ENCODE peak calls at places on chromosomes 16 and 17, in seven cellular contexts. One of them, this sample, is unnamed.
A peak's percentile ranks its signal among the peaks of the same experiment; 100 is the strongest.

GRCh38 chr17:67208232-67208631 is 36.8 kb downstream of the HELZ start:
- DNase-seq in nucleus accumbens: no peak
- DNase-seq in CD8-positive, alpha-beta T cell: no peak
- DNase-seq in activated CD4-positive, CD25-positive, alpha-beta regulatory T cell treated with anti-CD3 and anti-CD28 coated beads, Interleukin-2, amount 50 U/mL, for 16 hours: no peak
- DNase-seq in A549: no peak
- DNase-seq in activated CD4-positive, alpha-beta T cell treated with anti-CD3 and anti-CD28 coated beads, Interleukin-2, amount 50 U/mL, for 48 hours: no peak
- DNase-seq in iris pigment epithelial cell: no peak
- DNase-seq in this sample: no peak

GRCh38 chr17:31467502-31468256 is 76.2 kb downstream of the RAB11FIP4 start:
- DNase-seq in nucleus accumbens: peak; percentile 68
- DNase-seq in CD8-positive, alpha-beta T cell: no peak
- DNase-seq in activated CD4-positive, CD25-positive, alpha-beta regulatory T cell treated with anti-CD3 and anti-CD28 coated beads, Interleukin-2, amount 50 U/mL, for 16 hours: no peak
- DNase-seq in A549: no peak
- DNase-seq in activated CD4-positive, alpha-beta T cell treated with anti-CD3 and anti-CD28 coated beads, Interleukin-2, amount 50 U/mL, for 48 hours: no peak
- DNase-seq in iris pigment epithelial cell: no peak
- DNase-seq in this sample: no peak

GRCh38 chr16:58098207-58099096 is 30.7 kb downstream of the CFAP20 start:
- DNase-seq in nucleus accumbens: no peak
- DNase-seq in CD8-positive, alpha-beta T cell: no peak
- DNase-seq in activated CD4-positive, CD25-positive, alpha-beta regulatory T cell treated with anti-CD3 and anti-CD28 coated beads, Interleukin-2, amount 50 U/mL, for 16 hours: no peak
- DNase-seq in A549: no peak
- DNase-seq in activated CD4-positive, alpha-beta T cell treated with anti-CD3 and anti-CD28 coated beads, Interleukin-2, amount 50 U/mL, for 48 hours: no peak
- DNase-seq in iris pigment epithelial cell: peak; percentile 50
- DNase-seq in this sample: no peak

GRCh38 chr17:38703742-38704644 is 1.1 kb upstream of the MLLT6 start:
- DNase-seq in nucleus accumbens: no peak
- DNase-seq in CD8-positive, alpha-beta T cell: peak; percentile 68
- DNase-seq in activated CD4-positive, CD25-positive, alpha-beta regulatory T cell treated with anti-CD3 and anti-CD28 coated beads, Interleukin-2, amount 50 U/mL, for 16 hours: peak; percentile 68
- DNase-seq in A549: no peak
- DNase-seq in activated CD4-positive, alpha-beta T cell treated with anti-CD3 and anti-CD28 coated beads, Interleukin-2, amount 50 U/mL, for 48 hours: peak; percentile 94
- DNase-seq in iris pigment epithelial cell: no peak
- DNase-seq in this sample: peak; percentile 88

GRCh38 chr17:12756786-12757185 is 32.5 kb upstream of the ARHGAP44 start:
- DNase-seq in nucleus accumbens: no peak
- DNase-seq in CD8-positive, alpha-beta T cell: no peak
- DNase-seq in activated CD4-positive, CD25-positive, alpha-beta regulatory T cell treated with anti-CD3 and anti-CD28 coated beads, Interleukin-2, amount 50 U/mL, for 16 hours: no peak
- DNase-seq in A549: no peak
- DNase-seq in activated CD4-positive, alpha-beta T cell treated with anti-CD3 and anti-CD28 coated beads, Interleukin-2, amount 50 U/mL, for 48 hours: no peak
- DNase-seq in iris pigment epithelial cell: no peak
- DNase-seq in this sample: no peak

GRCh38 chr17:40862985-40863733 is 3.9 kb downstream of the KRT12 start:
- DNase-seq in nucleus accumbens: no peak
- DNase-seq in CD8-positive, alpha-beta T cell: no peak
- DNase-seq in activated CD4-positive, CD25-positive, alpha-beta regulatory T cell treated with anti-CD3 and anti-CD28 coated beads, Interleukin-2, amount 50 U/mL, for 16 hours: no peak
- DNase-seq in A549: no peak
- DNase-seq in activated CD4-positive, alpha-beta T cell treated with anti-CD3 and anti-CD28 coated beads, Interleukin-2, amount 50 U/mL, for 48 hours: peak; percentile 16
- DNase-seq in iris pigment epithelial cell: no peak
- DNase-seq in this sample: no peak

GRCh38 chr17:82647593-82648164 is 565 bp downstream of the WDR45B start:
- DNase-seq in nucleus accumbens: no peak
- DNase-seq in CD8-positive, alpha-beta T cell: peak; percentile 43
- DNase-seq in activated CD4-positive, CD25-positive, alpha-beta regulatory T cell treated with anti-CD3 and anti-CD28 coated beads, Interleukin-2, amount 50 U/mL, for 16 hours: no peak
- DNase-seq in A549: peak; percentile 56
- DNase-seq in activated CD4-positive, alpha-beta T cell treated with anti-CD3 and anti-CD28 coated beads, Interleukin-2, amount 50 U/mL, for 48 hours: peak; percentile 64
- DNase-seq in iris pigment epithelial cell: no peak
- DNase-seq in this sample: peak; percentile 81

GRCh38 chr16:68061396-68061795 is 23.8 kb upstream of the NFATC3 start:
- DNase-seq in nucleus accumbens: no peak
- DNase-seq in CD8-positive, alpha-beta T cell: no peak
- DNase-seq in activated CD4-positive, CD25-positive, alpha-beta regulatory T cell treated with anti-CD3 and anti-CD28 coated beads, Interleukin-2, amount 50 U/mL, for 16 hours: no peak
- DNase-seq in A549: no peak
- DNase-seq in activated CD4-positive, alpha-beta T cell treated with anti-CD3 and anti-CD28 coated beads, Interleukin-2, amount 50 U/mL, for 48 hours: no peak
- DNase-seq in iris pigment epithelial cell: no peak
- DNase-seq in this sample: no peak

GRCh38 chr16:4944333-4945281 is 7.7 kb upstream of the PPL start:
- DNase-seq in nucleus accumbens: no peak
- DNase-seq in CD8-positive, alpha-beta T cell: no peak
- DNase-seq in activated CD4-positive, CD25-positive, alpha-beta regulatory T cell treated with anti-CD3 and anti-CD28 coated beads, Interleukin-2, amount 50 U/mL, for 16 hours: no peak
- DNase-seq in A549: peak; percentile 89
- DNase-seq in activated CD4-positive, alpha-beta T cell treated with anti-CD3 and anti-CD28 coated beads, Interleukin-2, amount 50 U/mL, for 48 hours: no peak
- DNase-seq in iris pigment epithelial cell: peak; percentile 94
- DNase-seq in this sample: peak; percentile 59

GRCh38 chr16:16014329-16015224 is 65.2 kb downstream of the ABCC1 start:
- DNase-seq in nucleus accumbens: no peak
- DNase-seq in CD8-positive, alpha-beta T cell: no peak
- DNase-seq in activated CD4-positive, CD25-positive, alpha-beta regulatory T cell treated with anti-CD3 and anti-CD28 coated beads, Interleukin-2, amount 50 U/mL, for 16 hours: no peak
- DNase-seq in A549: peak; percentile 87
- DNase-seq in activated CD4-positive, alpha-beta T cell treated with anti-CD3 and anti-CD28 coated beads, Interleukin-2, amount 50 U/mL, for 48 hours: no peak
- DNase-seq in iris pigment epithelial cell: peak; percentile 38
- DNase-seq in this sample: no peak

GRCh38 chr16:1917665-1918111 is 527 bp downstream of the HS3ST6 start:
- DNase-seq in nucleus accumbens: no peak
- DNase-seq in CD8-positive, alpha-beta T cell: no peak
- DNase-seq in activated CD4-positive, CD25-positive, alpha-beta regulatory T cell treated with anti-CD3 and anti-CD28 coated beads, Interleukin-2, amount 50 U/mL, for 16 hours: no peak
- DNase-seq in A549: no peak
- DNase-seq in activated CD4-positive, alpha-beta T cell treated with anti-CD3 and anti-CD28 coated beads, Interleukin-2, amount 50 U/mL, for 48 hours: no peak
- DNase-seq in iris pigment epithelial cell: no peak
- DNase-seq in this sample: no peak

GRCh38 chr16:66442502-66443268 is 15.6 kb downstream of the BEAN1 start:
- DNase-seq in nucleus accumbens: no peak
- DNase-seq in CD8-positive, alpha-beta T cell: no peak
- DNase-seq in activated CD4-positive, CD25-positive, alpha-beta regulatory T cell treated with anti-CD3 and anti-CD28 coated beads, Interleukin-2, amount 50 U/mL, for 16 hours: no peak
- DNase-seq in A549: no peak
- DNase-seq in activated CD4-positive, alpha-beta T cell treated with anti-CD3 and anti-CD28 coated beads, Interleukin-2, amount 50 U/mL, for 48 hours: no peak
- DNase-seq in iris pigment epithelial cell: no peak
- DNase-seq in this sample: no peak

GRCh38 chr16:88020513-88020885 is 69.3 kb downstream of the BANP start:
- DNase-seq in nucleus accumbens: no peak
- DNase-seq in CD8-positive, alpha-beta T cell: no peak
- DNase-seq in activated CD4-positive, CD25-positive, alpha-beta regulatory T cell treated with anti-CD3 and anti-CD28 coated beads, Interleukin-2, amount 50 U/mL, for 16 hours: no peak
- DNase-seq in A549: no peak
- DNase-seq in activated CD4-positive, alpha-beta T cell treated with anti-CD3 and anti-CD28 coated beads, Interleukin-2, amount 50 U/mL, for 48 hours: no peak
- DNase-seq in iris pigment epithelial cell: no peak
- DNase-seq in this sample: no peak

GRCh38 chr17:63445571-63446217 is 412 bp downstream of the CYB561 start:
- DNase-seq in nucleus accumbens: no peak
- DNase-seq in CD8-positive, alpha-beta T cell: peak; percentile 64
- DNase-seq in activated CD4-positive, CD25-positive, alpha-beta regulatory T cell treated with anti-CD3 and anti-CD28 coated beads, Interleukin-2, amount 50 U/mL, for 16 hours: no peak
- DNase-seq in A549: peak; percentile 92
- DNase-seq in activated CD4-positive, alpha-beta T cell treated with anti-CD3 and anti-CD28 coated beads, Interleukin-2, amount 50 U/mL, for 48 hours: peak; percentile 42
- DNase-seq in iris pigment epithelial cell: peak; percentile 44
- DNase-seq in this sample: no peak

GRCh38 chr16:86355951-86356350 is 154.4 kb upstream of the FOXF1 start:
- DNase-seq in nucleus accumbens: no peak
- DNase-seq in CD8-positive, alpha-beta T cell: no peak
- DNase-seq in activated CD4-positive, CD25-positive, alpha-beta regulatory T cell treated with anti-CD3 and anti-CD28 coated beads, Interleukin-2, amount 50 U/mL, for 16 hours: no peak
- DNase-seq in A549: no peak
- DNase-seq in activated CD4-positive, alpha-beta T cell treated with anti-CD3 and anti-CD28 coated beads, Interleukin-2, amount 50 U/mL, for 48 hours: no peak
- DNase-seq in iris pigment epithelial cell: no peak
- DNase-seq in this sample: no peak

GRCh38 chr17:53571342-53571741 is 251.4 kb upstream of the KIF2B start:
- DNase-seq in nucleus accumbens: no peak
- DNase-seq in CD8-positive, alpha-beta T cell: no peak
- DNase-seq in activated CD4-positive, CD25-positive, alpha-beta regulatory T cell treated with anti-CD3 and anti-CD28 coated beads, Interleukin-2, amount 50 U/mL, for 16 hours: no peak
- DNase-seq in A549: no peak
- DNase-seq in activated CD4-positive, alpha-beta T cell treated with anti-CD3 and anti-CD28 coated beads, Interleukin-2, amount 50 U/mL, for 48 hours: no peak
- DNase-seq in iris pigment epithelial cell: peak; percentile 2
- DNase-seq in this sample: no peak

GRCh38 chr17:19716108-19717030 is at the start of gene SLC47A2:
- DNase-seq in nucleus accumbens: no peak
- DNase-seq in CD8-positive, alpha-beta T cell: no peak
- DNase-seq in activated CD4-positive, CD25-positive, alpha-beta regulatory T cell treated with anti-CD3 and anti-CD28 coated beads, Interleukin-2, amount 50 U/mL, for 16 hours: no peak
- DNase-seq in A549: no peak
- DNase-seq in activated CD4-positive, alpha-beta T cell treated with anti-CD3 and anti-CD28 coated beads, Interleukin-2, amount 50 U/mL, for 48 hours: no peak
- DNase-seq in iris pigment epithelial cell: no peak
- DNase-seq in this sample: no peak

GRCh38 chr16:84885024-84885910 is 65.5 kb downstream of the CRISPLD2 start:
- DNase-seq in nucleus accumbens: peak; percentile 57
- DNase-seq in CD8-positive, alpha-beta T cell: no peak
- DNase-seq in activated CD4-positive, CD25-positive, alpha-beta regulatory T cell treated with anti-CD3 and anti-CD28 coated beads, Interleukin-2, amount 50 U/mL, for 16 hours: no peak
- DNase-seq in A549: no peak
- DNase-seq in activated CD4-positive, alpha-beta T cell treated with anti-CD3 and anti-CD28 coated beads, Interleukin-2, amount 50 U/mL, for 48 hours: no peak
- DNase-seq in iris pigment epithelial cell: peak; percentile 45
- DNase-seq in this sample: no peak

GRCh38 chr17:45200701-45201100 is 21.0 kb upstream of the FMNL1 start:
- DNase-seq in nucleus accumbens: no peak
- DNase-seq in CD8-positive, alpha-beta T cell: no peak
- DNase-seq in activated CD4-positive, CD25-positive, alpha-beta regulatory T cell treated with anti-CD3 and anti-CD28 coated beads, Interleukin-2, amount 50 U/mL, for 16 hours: no peak
- DNase-seq in A549: no peak
- DNase-seq in activated CD4-positive, alpha-beta T cell treated with anti-CD3 and anti-CD28 coated beads, Interleukin-2, amount 50 U/mL, for 48 hours: no peak
- DNase-seq in iris pigment epithelial cell: no peak
- DNase-seq in this sample: no peak

GRCh38 chr16:17461951-17462729 is 8.6 kb downstream of the XYLT1 start:
- DNase-seq in nucleus accumbens: no peak
- DNase-seq in CD8-positive, alpha-beta T cell: no peak
- DNase-seq in activated CD4-positive, CD25-positive, alpha-beta regulatory T cell treated with anti-CD3 and anti-CD28 coated beads, Interleukin-2, amount 50 U/mL, for 16 hours: no peak
- DNase-seq in A549: no peak
- DNase-seq in activated CD4-positive, alpha-beta T cell treated with anti-CD3 and anti-CD28 coated beads, Interleukin-2, amount 50 U/mL, for 48 hours: no peak
- DNase-seq in iris pigment epithelial cell: no peak
- DNase-seq in this sample: no peak

This sample was measured in K562.